ENCODE peak calls at places on chromosomes 7 and 10, in five cellular contexts. K is left lobe of liver, A is COR-L47, H is lower lobe of right lung, L is anterior cingulate cortex. I is an unnamed sample.

GRCh38 chr10:123883921-123884320 is 7.7 kb downstream of the CPXM2 start:
- DNase-seq in K (no peak), L (no peak), A (no peak), H (no peak), I (no peak)

GRCh38 chr10:119331031-119331430 is 123.7 kb downstream of the GRK5 start:
- DNase-seq in A (no peak), L (no peak), H (no peak), K (no peak), I (no peak)

GRCh38 chr10:74079914-74080590 is 70.6 kb downstream of the AP3M1 start:
- DNase-seq in L (no peak), K (no peak), A (no peak), H (no peak), I (no peak)

GRCh38 chr7:127819975-127820778 is 168.2 kb downstream of the SND1 start:
- DNase-seq in H (no peak), A (no peak), L (no peak), K (no peak), I (no peak)

GRCh38 chr10:104766341-104766740 is 125.3 kb downstream of the SORCS3 start:
- DNase-seq in A (no peak), H (no peak), K (no peak), L (peak), I (no peak)

GRCh38 chr7:103778929-103779328 is 210.5 kb downstream of the RELN start:
- DNase-seq in A (no peak), L (no peak), H (no peak), K (no peak), I (no peak)

GRCh38 chr10:26468291-26468690 is 30.1 kb downstream of the APBB1IP start:
- DNase-seq in L (no peak), K (no peak), H (no peak), A (no peak), I (no peak)

GRCh38 chr7:77415474-77415821 is 701 bp downstream of the GSAP start:
- DNase-seq in A (no peak), L (no peak), H (peak), K (no peak), I (no peak)

GRCh38 chr7:51318886-51319579 is 2.4 kb upstream of the COBL start:
- DNase-seq in A (no peak), H (no peak), K (peak), L (no peak), I (no peak)

GRCh38 chr7:135658564-135658963 is 3.8 kb upstream of the STMP1 start:
- DNase-seq in A (no peak), H (no peak), L (no peak), K (no peak), I (no peak)

GRCh38 chr7:30430777-30431176 is 47.8 kb downstream of the NOD1 start:
- DNase-seq in H (no peak), K (peak), A (no peak), L (no peak), I (no peak)

GRCh38 chr10:43899224-43899959 is 250.7 kb upstream of the ZNF32 start:
- DNase-seq in H (no peak), A (no peak), L (no peak), K (no peak), I (no peak)

GRCh38 chr10:73798087-73798486 is 12.7 kb downstream of the ZSWIM8 start:
- DNase-seq in A (no peak), H (no peak), L (no peak), K (no peak), I (no peak)

GRCh38 chr7:46197833-46198540 is 276.9 kb upstream of the IGFBP3 start:
- DNase-seq in L (no peak), H (no peak), K (no peak), A (no peak), I (no peak)

GRCh38 chr7:220151-220841 is 27.9 kb downstream of the FAM20C start:
- DNase-seq in H (no peak), A (no peak), L (no peak), K (no peak), I (no peak)

GRCh38 chr7:91569702-91570457 is 305.6 kb downstream of the FZD1 start:
- DNase-seq in H (no peak), A (no peak), L (no peak), K (no peak), I (no peak)

GRCh38 chr10:58318346-58318745 is 16.5 kb upstream of the UBE2D1 start:
- DNase-seq in L (no peak), A (no peak), H (no peak), K (no peak), I (no peak)

GRCh38 chr7:44768663-44769361 is 20.2 kb downstream of the ZMIZ2 start:
- DNase-seq in A (no peak), H (no peak), L (peak), K (no peak), I (no peak)

GRCh38 chr7:95204618-95205017 is 119.7 kb downstream of the PON1 start:
- DNase-seq in A (no peak), L (no peak), K (no peak), H (no peak), I (no peak)

GRCh38 chr10:35184527-35185171 is 58.0 kb downstream of the CREM start:
- DNase-seq in H (no peak), K (no peak), L (no peak), A (no peak), I (no peak)

GRCh38 chr7:68684246-68684850 is 913.9 kb upstream of the AUTS2 start:
- DNase-seq in K (no peak), L (peak), H (no peak), A (peak), I (no peak)

GRCh38 chr7:73612598-73613269 is 11.6 kb downstream of the MLXIPL start:
- DNase-seq in A (peak), H (no peak), L (no peak), K (peak), I (no peak)

GRCh38 chr10:32958992-32959703 is 1.1 kb upstream of the ITGB1 start:
- DNase-seq in H (no peak), K (no peak), A (no peak), L (no peak), I (no peak)

GRCh38 chr7:69508736-69509135 is 89.5 kb upstream of the AUTS2 start:
- DNase-seq in K (no peak), A (no peak), L (no peak), H (no peak), I (no peak)

GRCh38 chr10:103977204-103977603 is 10.3 kb downstream of the SLK start:
- DNase-seq in K (no peak), L (no peak), A (no peak), H (no peak), I (no peak)

GRCh38 chr10:133489816-133490588 is 36.3 kb downstream of the SCART1 start:
- DNase-seq in A (no peak), L (no peak), K (no peak), H (no peak), I (no peak)

GRCh38 chr7:132554446-132554845 is 21.8 kb downstream of the PLXNA4 start:
- DNase-seq in A (no peak), K (no peak), H (no peak), L (no peak), I (no peak)